ENCODE peak calls at places on chromosomes 2 and 18, in five cellular contexts. One of them, this sample, is unnamed.

GRCh38 chr18:79452190-79452990 is 56.7 kb downstream of the NFATC1 start:
- DNase-seq in GM12865: no peak
- DNase-seq in HFFc6: no peak
- DNase-seq in left lung: no peak
- DNase-seq in neural crest cell: no peak
- DNase-seq in this sample: no peak

GRCh38 chr2:41836944-41837343 is 210.9 kb upstream of the PKDCC start:
- DNase-seq in GM12865: peak; percentile 39
- DNase-seq in HFFc6: peak; percentile 13
- DNase-seq in neural crest cell: peak; percentile 39
- DNase-seq in left lung: no peak
- DNase-seq in this sample: no peak

GRCh38 chr2:173854840-173855239 is 110.3 kb downstream of the SP3 start:
- DNase-seq in HFFc6: peak; percentile 48
- DNase-seq in neural crest cell: no peak
- DNase-seq in GM12865: no peak
- DNase-seq in left lung: no peak
- DNase-seq in this sample: peak; percentile 10

GRCh38 chr2:20143263-20143662 is 81.7 kb downstream of the SDC1 start:
- DNase-seq in neural crest cell: no peak
- DNase-seq in GM12865: no peak
- DNase-seq in left lung: no peak
- DNase-seq in HFFc6: peak; percentile 29
- DNase-seq in this sample: no peak

GRCh38 chr2:287471-287885 is 413 bp downstream of the ALKAL2 start:
- DNase-seq in left lung: peak; percentile 80
- DNase-seq in HFFc6: no peak
- DNase-seq in GM12865: no peak
- DNase-seq in neural crest cell: no peak
- DNase-seq in this sample: no peak

GRCh38 chr2:173806761-173807160 is 158.4 kb downstream of the SP3 start:
- DNase-seq in left lung: no peak
- DNase-seq in GM12865: no peak
- DNase-seq in HFFc6: peak; percentile 3
- DNase-seq in neural crest cell: no peak
- DNase-seq in this sample: no peak

GRCh38 chr2:64799592-64800252 is 146.0 kb upstream of the SERTAD2 start:
- DNase-seq in left lung: no peak
- DNase-seq in GM12865: no peak
- DNase-seq in HFFc6: no peak
- DNase-seq in neural crest cell: no peak
- DNase-seq in this sample: no peak

GRCh38 chr2:7203056-7203467 is 285.9 kb downstream of the RNF144A start:
- DNase-seq in GM12865: peak; percentile 74
- DNase-seq in neural crest cell: peak; percentile 66
- DNase-seq in left lung: no peak
- DNase-seq in HFFc6: peak; percentile 50
- DNase-seq in this sample: peak; percentile 23

GRCh38 chr2:215886026-215886425 is 127.3 kb downstream of the MREG start:
- DNase-seq in left lung: peak; percentile 41
- DNase-seq in GM12865: no peak
- DNase-seq in neural crest cell: no peak
- DNase-seq in HFFc6: no peak
- DNase-seq in this sample: no peak

GRCh38 chr2:169362346-169363026 is at the start of gene LRP2:
- DNase-seq in HFFc6: no peak
- DNase-seq in neural crest cell: peak; percentile 58
- DNase-seq in GM12865: peak; percentile 3
- DNase-seq in left lung: peak; percentile 81
- DNase-seq in this sample: no peak

GRCh38 chr2:75320893-75321292 is 121.6 kb upstream of the TACR1 start:
- DNase-seq in HFFc6: peak; percentile 23
- DNase-seq in GM12865: no peak
- DNase-seq in neural crest cell: no peak
- DNase-seq in left lung: no peak
- DNase-seq in this sample: no peak

GRCh38 chr2:217451634-217452033 is 551.2 kb downstream of the TNS1 start:
- DNase-seq in neural crest cell: no peak
- DNase-seq in left lung: no peak
- DNase-seq in GM12865: no peak
- DNase-seq in HFFc6: no peak
- DNase-seq in this sample: no peak

GRCh38 chr2:240739797-240740196 is 48.1 kb downstream of the AQP12A start:
- DNase-seq in GM12865: no peak
- DNase-seq in HFFc6: no peak
- DNase-seq in left lung: no peak
- DNase-seq in neural crest cell: no peak
- DNase-seq in this sample: no peak

GRCh38 chr2:109125595-109126500 is 3.2 kb upstream of the SH3RF3 start:
- DNase-seq in left lung: no peak
- DNase-seq in neural crest cell: no peak
- DNase-seq in GM12865: peak; percentile 23
- DNase-seq in HFFc6: peak; percentile 94
- DNase-seq in this sample: peak; percentile 95

GRCh38 chr2:241551998-241552737 is 6.4 kb upstream of the BOK start:
- DNase-seq in HFFc6: no peak
- DNase-seq in GM12865: no peak
- DNase-seq in left lung: peak; percentile 80
- DNase-seq in neural crest cell: no peak
- DNase-seq in this sample: no peak

GRCh38 chr2:174675615-174676014 is 78.0 kb upstream of the WIPF1 start:
- DNase-seq in HFFc6: no peak
- DNase-seq in left lung: no peak
- DNase-seq in GM12865: no peak
- DNase-seq in neural crest cell: no peak
- DNase-seq in this sample: no peak

GRCh38 chr18:57429607-57430165 is 5.5 kb upstream of the ONECUT2 start:
- DNase-seq in HFFc6: no peak
- DNase-seq in GM12865: peak; percentile 52
- DNase-seq in left lung: no peak
- DNase-seq in neural crest cell: no peak
- DNase-seq in this sample: no peak

GRCh38 chr2:43178602-43179542 is 47.5 kb downstream of the ZFP36L2 start:
- DNase-seq in HFFc6: peak; percentile 59
- DNase-seq in GM12865: no peak
- DNase-seq in left lung: peak; percentile 91
- DNase-seq in neural crest cell: no peak
- DNase-seq in this sample: no peak

GRCh38 chr2:5982911-5983310 is 290.7 kb downstream of the SOX11 start:
- DNase-seq in left lung: no peak
- DNase-seq in HFFc6: no peak
- DNase-seq in GM12865: no peak
- DNase-seq in neural crest cell: peak; percentile 32
- DNase-seq in this sample: no peak

GRCh38 chr2:1489486-1489885 is 76.2 kb downstream of the TPO start:
- DNase-seq in GM12865: no peak
- DNase-seq in left lung: peak; percentile 24
- DNase-seq in neural crest cell: no peak
- DNase-seq in HFFc6: no peak
- DNase-seq in this sample: no peak

DNA sequence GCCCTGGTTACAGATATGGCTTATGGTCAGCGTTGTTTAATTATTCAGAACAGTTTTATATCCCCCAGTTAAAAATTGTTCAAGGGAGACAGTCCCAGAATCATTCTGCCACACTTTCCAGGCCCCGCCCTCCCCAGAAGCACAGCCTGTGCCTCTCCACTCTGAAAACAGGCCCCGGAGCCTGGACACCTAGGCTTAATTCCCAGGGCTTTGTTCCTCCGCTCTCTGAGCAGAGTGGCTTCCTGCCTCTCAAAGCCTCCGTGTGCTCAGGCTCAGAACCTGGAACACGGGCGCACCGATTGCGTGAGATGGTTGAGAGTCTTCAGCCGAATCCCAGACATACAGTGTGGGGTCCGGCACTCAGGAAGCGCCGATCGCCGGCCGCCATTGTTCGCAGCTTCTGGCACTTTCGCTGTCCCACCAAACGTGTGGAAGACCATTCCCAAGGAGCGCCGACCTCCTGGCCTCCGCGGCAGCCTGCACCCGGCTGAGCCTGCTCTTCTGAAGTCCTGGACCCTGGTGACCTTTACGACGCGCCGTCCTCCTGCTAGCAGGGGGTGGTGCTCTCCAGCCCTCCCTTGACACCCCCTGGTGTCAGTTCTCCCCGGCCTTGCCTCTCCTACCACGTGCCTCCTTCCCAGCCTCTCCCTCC is 45.6 kb downstream of the TWIST2 start:
- DNase-seq in left lung: no peak
- DNase-seq in HFFc6: no peak
- DNase-seq in GM12865: no peak
- DNase-seq in neural crest cell: no peak
- DNase-seq in this sample: no peak
- TF ChIP-seq CTCF in left lung: no peak
- TF ChIP-seq CTCF in HFFc6: no peak
- TF ChIP-seq CTCF in GM12865: no peak
- TF ChIP-seq CTCF in neural crest cell: no peak
- TF ChIP-seq CTCF in this sample: no peak

DNA sequence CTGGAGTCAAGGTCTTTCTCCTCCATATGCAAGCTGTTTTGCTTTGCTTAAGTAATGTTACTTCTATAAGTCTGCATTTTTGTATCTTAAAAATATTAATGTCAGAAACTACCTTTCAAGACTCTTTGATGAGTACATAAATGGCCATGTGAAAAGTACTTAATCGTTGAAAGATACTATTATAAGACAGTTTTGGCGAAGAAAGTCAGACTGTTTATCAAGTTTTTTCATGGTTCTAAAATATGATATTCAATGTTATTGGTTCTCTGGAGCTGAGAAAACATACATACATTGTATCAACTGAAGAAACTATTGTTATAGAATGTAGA is 25.1 kb downstream of the FBXO48 start:
- DNase-seq in left lung: no peak
- DNase-seq in GM12865: no peak
- DNase-seq in neural crest cell: no peak
- DNase-seq in HFFc6: no peak
- DNase-seq in this sample: no peak
- TF ChIP-seq CTCF in left lung: peak; percentile 27
- TF ChIP-seq CTCF in GM12865: no peak
- TF ChIP-seq CTCF in neural crest cell: no peak
- TF ChIP-seq CTCF in HFFc6: peak; percentile 69
- TF ChIP-seq CTCF in this sample: no peak

GRCh38 chr2:27702302-27702701 is 38.6 kb downstream of the SLC4A1AP start:
- DNase-seq in HFFc6: no peak
- DNase-seq in left lung: no peak
- DNase-seq in GM12865: no peak
- DNase-seq in neural crest cell: no peak
- DNase-seq in this sample: no peak

GRCh38 chr2:27703638-27704341 is 40.1 kb downstream of the SLC4A1AP start:
- DNase-seq in left lung: no peak
- DNase-seq in GM12865: peak; percentile 85
- DNase-seq in HFFc6: peak; percentile 84
- DNase-seq in neural crest cell: peak; percentile 90
- DNase-seq in this sample: peak; percentile 82

GRCh38 chr2:27701676-27702075 is 38.0 kb downstream of the SLC4A1AP start:
- DNase-seq in HFFc6: no peak
- DNase-seq in left lung: peak; percentile 88
- DNase-seq in neural crest cell: no peak
- DNase-seq in GM12865: no peak
- DNase-seq in this sample: no peak

GRCh38 chr2:27705851-27706622 is 42.3 kb downstream of the SLC4A1AP start:
- DNase-seq in HFFc6: peak; percentile 95
- DNase-seq in left lung: no peak
- DNase-seq in neural crest cell: no peak
- DNase-seq in GM12865: no peak
- DNase-seq in this sample: peak; percentile 95

DNA sequence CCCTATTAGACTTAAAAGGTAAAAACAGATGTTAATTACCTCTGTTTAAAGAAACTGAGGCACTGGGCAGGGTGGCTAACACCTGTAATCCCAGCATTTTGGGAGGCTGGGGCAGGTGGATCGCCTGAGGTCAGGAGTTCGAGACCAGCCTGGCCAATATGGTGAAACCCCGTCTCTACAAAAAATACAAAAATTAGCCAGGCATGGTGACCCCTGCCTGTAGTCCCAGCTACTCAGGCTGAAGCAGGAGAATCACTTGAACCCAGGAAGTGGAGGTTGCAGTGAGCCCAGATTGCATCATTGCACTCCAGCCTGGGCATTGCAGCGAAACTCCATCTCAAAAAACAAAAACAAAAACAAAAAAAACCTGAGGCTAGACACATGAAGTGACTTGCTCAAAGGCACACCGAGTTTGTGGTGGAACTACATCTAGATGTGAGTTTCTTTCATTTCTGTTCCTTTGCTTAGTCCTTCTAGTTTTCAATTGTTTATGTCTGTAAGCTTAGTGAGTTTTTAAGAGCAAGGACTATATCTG is 40.7 kb downstream of the SLC4A1AP start:
- DNase-seq in GM12865: no peak
- DNase-seq in neural crest cell: no peak
- DNase-seq in left lung: no peak
- DNase-seq in HFFc6: no peak
- DNase-seq in this sample: no peak
- TF ChIP-seq CTCF in GM12865: no peak
- TF ChIP-seq CTCF in neural crest cell: no peak
- TF ChIP-seq CTCF in left lung: no peak
- TF ChIP-seq CTCF in HFFc6: no peak
- TF ChIP-seq CTCF in this sample: no peak

GRCh38 chr2:71277159-71277498 is 50.2 kb upstream of the PAIP2B start:
- DNase-seq in HFFc6: no peak
- DNase-seq in neural crest cell: no peak
- DNase-seq in left lung: no peak
- DNase-seq in GM12865: no peak
- DNase-seq in this sample: no peak

GRCh38 chr2:71275939-71276310 is 49.0 kb upstream of the PAIP2B start:
- DNase-seq in HFFc6: no peak
- DNase-seq in neural crest cell: no peak
- DNase-seq in GM12865: no peak
- DNase-seq in left lung: no peak
- DNase-seq in this sample: no peak

GRCh38 chr2:71281950-71282349 is 49.6 kb upstream of the ZNF638 start:
- DNase-seq in left lung: no peak
- DNase-seq in GM12865: no peak
- DNase-seq in HFFc6: no peak
- DNase-seq in neural crest cell: no peak
- DNase-seq in this sample: no peak

GRCh38 chr2:71276311-71277158 is 49.6 kb upstream of the PAIP2B start:
- DNase-seq in HFFc6: no peak
- DNase-seq in GM12865: peak; percentile 77
- DNase-seq in neural crest cell: peak; percentile 90
- DNase-seq in left lung: peak; percentile 96
- DNase-seq in this sample: no peak

DNA sequence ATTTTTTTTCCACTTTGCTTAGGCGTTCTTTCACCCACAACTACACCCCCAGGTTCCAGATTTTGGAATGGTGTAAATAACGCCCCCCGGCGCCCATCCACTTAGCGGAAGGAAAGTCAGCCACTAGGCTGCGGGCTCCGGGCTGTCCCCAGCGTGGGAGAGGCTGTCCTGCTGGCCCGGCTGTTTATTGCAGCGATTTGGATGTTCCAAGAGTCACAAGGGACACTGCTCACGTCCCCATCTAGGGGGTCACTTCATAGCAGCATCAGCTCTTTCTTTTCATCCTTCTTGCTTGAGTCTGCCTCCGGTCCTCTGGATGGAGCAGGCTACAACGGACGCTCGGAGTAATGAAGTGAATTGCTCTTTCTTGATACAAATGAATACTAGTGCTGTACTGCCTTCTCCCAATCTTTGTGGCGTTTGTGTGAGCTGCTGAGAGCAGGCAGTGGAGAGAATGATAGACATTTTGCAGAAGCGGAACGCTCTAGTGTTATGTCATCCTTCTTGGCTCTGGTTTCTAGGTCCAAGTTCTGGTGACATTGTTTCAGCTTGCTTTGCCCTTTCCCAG is 50.7 kb upstream of the PAIP2B start:
- DNase-seq in GM12865: peak; percentile 6
- DNase-seq in left lung: no peak
- DNase-seq in HFFc6: no peak
- DNase-seq in neural crest cell: peak; percentile 71
- DNase-seq in this sample: no peak
- TF ChIP-seq CTCF in GM12865: no peak
- TF ChIP-seq CTCF in left lung: peak; percentile 25
- TF ChIP-seq CTCF in HFFc6: peak; percentile 38
- TF ChIP-seq CTCF in neural crest cell: peak; percentile 58
- TF ChIP-seq CTCF in this sample: peak; percentile 37